ENCODE peak calls at places on chromosomes 2 and 18, in ten cellular contexts. A, X, H, Z, T, I, D, P, M and W are unnamed samples. For H3K4me1 and H3K36me3, the result is how much of the 10 kb centered on the place peaks cover.

GRCh38 chr18:49238433-49239042 is 221.9 kb downstream of the DYM start:
- DNase-seq in I (no peak), M (no peak), H (peak), Z (no peak), P (no peak), X (no peak), T (no peak), D (peak), A (no peak), W (no peak)

GRCh38 chr2:206873426-206873825 is 65.9 kb upstream of the CPO start:
- DNase-seq in P (no peak), Z (no peak), A (no peak), T (no peak), M (no peak), D (no peak), X (no peak), H (peak), I (no peak), W (no peak)

GRCh38 chr2:73825408-73825807 is 3.4 kb upstream of the STAMBP start:
- DNase-seq in H (no peak), Z (no peak), T (no peak), D (no peak), P (no peak), A (no peak), M (no peak), X (no peak), I (no peak), W (no peak)

GRCh38 chr2:72745679-72746368 is 80.0 kb downstream of the EXOC6B start:
- DNase-seq in M (no peak), H (no peak), P (no peak), A (no peak), I (peak), T (no peak), X (peak), Z (no peak), D (peak), W (no peak)

GRCh38 chr18:10482985-10483949 is 28.8 kb downstream of the APCDD1 start:
- DNase-seq in H (no peak), Z (no peak), P (no peak), M (no peak), T (peak), A (peak), I (no peak), D (no peak), X (no peak), W (no peak)

GRCh38 chr2:240603846-240604245 is 17.3 kb downstream of the CAPN10 start:
- DNase-seq in H (peak), I (no peak), D (no peak), A (peak), M (peak), P (peak), Z (no peak), X (no peak), T (no peak), W (no peak)

GRCh38 chr2:12683701-12684100 is 33.0 kb upstream of the TRIB2 start:
- DNase-seq in A (no peak), I (no peak), D (no peak), X (no peak), M (no peak), P (no peak), Z (no peak), T (no peak), H (no peak), W (no peak)

GRCh38 chr2:46784278-46784677 is 131.3 kb downstream of the MCFD2 start:
- DNase-seq in P (no peak), A (no peak), D (no peak), H (no peak), M (no peak), X (no peak), I (no peak), T (no peak), Z (no peak), W (no peak)

GRCh38 chr18:51068111-51068510 is 38.1 kb downstream of the SMAD4 start:
- DNase-seq in D (no peak), A (no peak), X (no peak), P (no peak), M (no peak), I (no peak), T (no peak), H (no peak), Z (no peak), W (no peak)

GRCh38 chr2:161123531-161124030 is 36.6 kb upstream of the TANK start:
- DNase-seq in P (no peak), I (peak), H (no peak), M (no peak), Z (no peak), A (no peak), D (no peak), T (no peak), X (no peak), W (no peak)

GRCh38 chr2:109473616-109474318 is 140.0 kb downstream of the SEPTIN10 start:
- DNase-seq in I (no peak), A (no peak), X (no peak), T (no peak), H (no peak), D (no peak), Z (no peak), M (no peak), P (no peak), W (no peak)

GRCh38 chr2:209642146-209642815 is 129.4 kb upstream of the UNC80 start:
- DNase-seq in X (no peak), T (no peak), M (no peak), A (no peak), H (no peak), D (no peak), I (no peak), Z (no peak), P (no peak), W (no peak)

GRCh38 chr2:209640358-209640757 is 131.3 kb upstream of the UNC80 start:
- DNase-seq in D (no peak), Z (no peak), A (no peak), H (no peak), I (no peak), T (no peak), P (no peak), M (no peak), X (no peak), W (peak)

GRCh38 chr2:209636066-209636465 is 135.6 kb upstream of the UNC80 start:
- DNase-seq in M (no peak), I (no peak), A (no peak), T (no peak), H (no peak), Z (no peak), X (no peak), P (no peak), D (no peak), W (no peak)

GRCh38 chr2:209637293-209637692 is 134.3 kb upstream of the UNC80 start:
- DNase-seq in D (no peak), P (no peak), A (no peak), Z (no peak), X (no peak), M (no peak), I (no peak), T (no peak), H (no peak), W (no peak)

GRCh38 chr2:209638346-209638745 is 133.3 kb upstream of the UNC80 start:
- DNase-seq in D (no peak), I (no peak), X (peak), M (no peak), P (no peak), A (no peak), H (no peak), T (no peak), Z (no peak), W (peak)
- H3K4me1 ChIP-seq in D (under half), I (under half), X (under half), M (under half), P (under half), A (under half), H (under half), T (under half), Z (under half), W (half or more)

DNA sequence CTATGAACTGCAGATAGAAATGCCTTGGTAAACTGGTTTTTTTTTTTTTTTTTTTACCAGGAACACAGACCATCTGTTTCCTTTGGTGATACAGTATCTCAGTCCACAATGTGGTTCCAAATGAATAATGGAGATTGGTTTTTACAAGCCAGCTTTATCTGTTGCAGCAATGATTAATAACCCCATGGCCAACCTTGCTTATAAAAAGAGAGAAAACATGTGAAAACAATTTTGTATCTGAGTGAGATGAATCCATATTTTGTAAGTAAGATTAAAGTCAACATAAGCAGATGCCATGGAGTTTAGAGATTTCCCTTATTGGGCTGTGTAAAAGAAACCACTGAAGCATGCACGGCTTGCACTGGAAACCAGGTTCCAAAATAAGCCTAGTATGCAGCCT is 108.6 kb upstream of the CNTNAP5 start:
- DNase-seq in P (no peak), T (no peak), I (no peak), M (no peak), D (no peak), Z (no peak), X (no peak), H (no peak), A (no peak), W (no peak)
- H3K36me3 ChIP-seq in P (under half), T (under half), I (under half), M (under half), D (under half), Z (under half), X (under half), H (under half), A (under half), W (under half)

GRCh38 chr2:10041711-10042110 is 1.6 kb upstream of the KLF11 start:
- DNase-seq in A (peak), H (no peak), Z (no peak), M (peak), D (no peak), X (no peak), T (no peak), P (no peak), I (no peak), W (no peak)

GRCh38 chr2:10043906-10044601 is 704 bp downstream of the KLF11 start:
- DNase-seq in A (peak), Z (peak), P (peak), T (no peak), H (peak), M (peak), X (peak), I (peak), D (peak), W (peak)

GRCh38 chr2:10045561-10046355 is 2.4 kb downstream of the KLF11 start:
- DNase-seq in D (no peak), M (peak), I (no peak), A (peak), H (no peak), P (peak), Z (no peak), T (no peak), X (no peak), W (no peak)

GRCh38 chr2:10042301-10043161 is 819 bp upstream of the KLF11 start:
- DNase-seq in A (peak), I (no peak), X (peak), Z (peak), D (peak), M (peak), T (no peak), P (peak), H (no peak), W (no peak)

DNA sequence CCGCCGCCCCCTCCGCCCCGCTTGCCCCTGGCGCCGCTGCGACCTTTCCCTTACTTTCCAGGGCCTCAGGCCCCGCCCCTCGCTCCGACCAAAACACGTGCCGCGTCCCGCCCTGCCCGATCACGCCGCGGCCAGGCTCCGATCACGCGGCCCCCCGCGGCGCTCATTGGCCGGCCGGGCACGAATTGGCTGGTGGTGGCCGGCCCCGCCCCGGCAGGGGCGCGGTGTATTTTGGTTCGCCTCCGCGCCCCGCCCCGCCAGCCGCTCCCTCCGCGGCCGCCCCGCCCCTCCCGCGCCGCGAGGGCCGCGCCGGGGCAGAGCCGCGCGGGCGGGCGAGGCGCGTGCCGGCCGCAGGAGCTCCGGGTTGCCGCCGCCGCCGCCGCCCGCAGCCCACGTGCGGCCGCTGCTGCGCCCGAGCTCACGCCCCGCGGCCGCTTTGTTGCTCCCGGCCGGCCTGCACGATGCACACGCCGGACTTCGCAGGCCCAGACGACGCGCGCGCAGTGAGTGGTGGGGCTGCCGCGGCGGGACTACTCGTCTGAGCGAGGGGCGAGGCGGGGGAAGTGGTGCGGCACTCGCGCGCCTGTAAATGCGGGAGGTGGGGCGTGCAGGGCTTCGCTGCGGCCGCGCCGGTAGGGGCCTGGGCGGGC is at the start of gene KLF11:
- DNase-seq in Z (peak), D (peak), M (peak), H (peak), P (peak), X (peak), I (peak), T (no peak), A (peak), W (no peak)
- H3K4me3 ChIP-seq in Z (peak), D (peak), M (peak), H (no peak), P (peak), X (peak), I (peak), T (peak), A (peak), W (peak)

DNA sequence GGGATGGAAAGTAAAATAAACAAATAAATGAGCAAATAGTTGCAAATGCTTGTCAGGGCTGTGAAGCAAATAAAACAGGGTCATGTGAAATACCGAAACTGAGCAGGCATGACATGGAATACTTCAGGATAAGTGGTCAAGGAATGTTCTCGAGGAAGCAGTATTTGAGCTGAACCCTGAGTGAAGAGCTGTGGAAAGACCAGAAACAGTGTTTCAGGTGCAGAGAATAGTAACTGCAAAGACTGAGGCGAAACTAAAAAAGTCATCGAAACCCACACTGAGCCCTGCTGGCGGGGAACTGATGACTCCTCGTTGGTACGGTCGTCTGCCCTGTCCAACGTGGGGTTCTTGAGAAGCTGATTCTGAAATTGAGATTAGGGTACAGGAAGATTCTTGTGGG is 27.2 kb upstream of the MYCN start:
- DNase-seq in A (no peak), H (no peak), T (no peak), M (no peak), P (no peak), D (no peak), I (no peak), Z (no peak), X (no peak), W (no peak)
- H3K4me1 ChIP-seq in A (under half), H (under half), T (under half), M (under half), P (under half), D (under half), I (under half), Z (under half), X (under half), W (under half)

DNA sequence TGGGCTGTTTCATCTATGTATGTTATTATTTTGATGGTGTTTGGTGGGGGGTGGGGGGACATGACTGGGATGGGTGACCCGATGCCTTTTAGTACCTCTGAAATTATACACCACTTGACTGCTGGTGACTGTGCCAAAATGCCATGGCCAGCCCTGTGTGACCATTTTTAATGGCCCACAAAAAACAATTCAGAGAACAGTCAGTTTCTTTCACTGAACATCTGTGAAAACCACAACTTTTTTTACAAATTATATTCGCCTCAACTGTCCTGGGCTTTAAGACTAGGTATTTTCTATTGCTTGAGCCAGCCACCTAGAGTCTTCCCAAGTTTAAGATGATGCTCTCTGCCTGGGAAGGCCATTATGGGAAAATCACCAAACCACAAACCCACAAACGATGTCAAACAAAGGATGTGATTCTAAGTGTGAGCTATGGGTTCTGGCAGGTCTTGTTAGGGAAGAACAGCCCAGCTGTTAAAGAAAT is 33.9 kb downstream of the FN1 start:
- DNase-seq in H (no peak), A (no peak), D (no peak), X (no peak), Z (no peak), P (no peak), I (no peak), T (no peak), M (no peak), W (no peak)
- H3K36me3 ChIP-seq in H (under half), A (under half), D (under half), X (under half), Z (under half), P (under half), I (under half), T (under half), M (half or more), W (under half)

DNA sequence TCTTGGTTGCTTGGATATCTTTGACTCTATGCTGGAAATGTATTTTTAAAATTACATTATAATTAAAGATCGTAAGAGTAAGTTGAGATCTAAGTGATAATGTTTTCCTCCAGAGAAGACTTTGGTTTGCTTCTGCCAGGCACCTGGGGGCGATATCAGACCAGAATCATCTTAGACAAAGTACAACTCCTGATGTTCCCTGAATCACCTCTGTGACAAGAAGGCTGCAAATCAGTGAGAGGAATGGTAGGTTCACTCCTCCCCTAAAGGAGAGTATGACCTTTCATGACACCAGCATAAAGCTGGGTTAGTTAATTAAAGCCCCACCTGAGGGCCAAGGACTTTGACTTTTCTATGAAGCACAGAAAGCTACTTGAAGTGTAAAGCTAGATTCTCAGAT is 114.4 kb upstream of the DTNA start:
- DNase-seq in M (no peak), I (no peak), D (peak), P (no peak), H (no peak), T (no peak), X (no peak), Z (no peak), A (no peak), W (no peak)
- H3K4me3 ChIP-seq in M (no peak), I (no peak), D (no peak), P (peak), H (no peak), T (no peak), X (no peak), Z (no peak), A (no peak), W (no peak)

DNA sequence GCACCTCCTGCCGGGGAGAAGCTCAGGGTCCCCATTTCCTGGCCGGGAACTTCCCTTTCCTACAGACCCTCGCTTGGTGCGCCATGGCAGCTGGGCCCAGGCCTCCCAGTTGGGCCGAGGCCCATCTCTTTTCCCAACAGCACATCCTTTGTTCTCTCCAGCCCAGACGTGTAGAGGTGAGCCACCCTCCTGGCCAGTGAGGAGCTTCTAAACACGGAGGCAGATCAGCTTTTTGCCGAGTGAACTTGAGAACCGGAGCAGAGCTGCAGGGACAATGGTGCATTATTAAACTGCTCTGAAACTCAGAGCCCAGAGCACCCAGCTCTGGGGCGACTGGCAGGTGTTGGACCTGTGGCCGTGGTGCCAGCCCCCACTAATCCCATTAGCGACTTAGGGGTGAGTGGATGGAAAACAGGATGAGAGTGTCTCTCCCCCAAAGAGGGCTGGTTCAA is 25.4 kb downstream of the SH3BP4 start:
- DNase-seq in X (no peak), D (no peak), M (no peak), Z (no peak), P (no peak), A (no peak), T (no peak), H (no peak), I (no peak), W (no peak)
- H3K4me1 ChIP-seq in X (half or more), D (under half), M (under half), Z (under half), P (under half), A (under half), T (under half), H (under half), I (under half), W (under half)

GRCh38 chr18:42024131-42024530 is 69.1 kb downstream of the PIK3C3 start:
- DNase-seq in A (no peak), Z (no peak), T (peak), P (no peak), I (no peak), M (no peak), D (no peak), X (no peak), H (no peak), W (no peak)
- H3K36me3 ChIP-seq in A (under half), Z (under half), T (under half), P (under half), I (under half), M (under half), D (under half), X (under half), H (under half), W (under half)

GRCh38 chr2:120741514-120742448 is 6.1 kb downstream of the GLI2 start:
- DNase-seq in H (no peak), T (no peak), X (no peak), P (no peak), A (no peak), I (no peak), Z (no peak), M (no peak), D (peak), W (no peak)
- H3K4me3 ChIP-seq in H (peak), T (no peak), X (peak), P (peak), A (peak), I (peak), Z (peak), M (no peak), D (peak), W (no peak)